ENCODE peak calls at places on chromosomes 5 and 9, in seven cellular contexts. Z, S, P, I, T, B and U are unnamed samples.

GRCh38 chr5:68722357-68722756 is 371.5 kb upstream of the SLC30A5 start:
- DNase-seq in S (no peak), I (no peak), P (no peak), B (no peak), Z (no peak), T (no peak), U (no peak)

GRCh38 chr5:103929310-103930003 is 366.9 kb upstream of the NUDT12 start:
- DNase-seq in T (no peak), B (no peak), Z (peak), S (no peak), P (no peak), I (no peak), U (no peak)

GRCh38 chr9:129278391-129279237 is 100.6 kb upstream of the IER5L start:
- DNase-seq in T (peak), I (no peak), P (no peak), S (no peak), Z (peak), B (no peak), U (no peak)

GRCh38 chr5:122937914-122938313 is 92.5 kb downstream of the SNX24 start:
- DNase-seq in T (no peak), Z (no peak), B (no peak), P (no peak), S (no peak), I (no peak), U (no peak)

GRCh38 chr5:149323235-149324205 is 21.8 kb upstream of the GRPEL2 start:
- DNase-seq in P (no peak), B (no peak), I (no peak), Z (peak), S (no peak), T (no peak), U (no peak)

GRCh38 chr9:92963831-92964606 is 16.7 kb downstream of the FGD3 start:
- DNase-seq in P (no peak), Z (no peak), I (no peak), S (no peak), B (no peak), T (no peak), U (no peak)

GRCh38 chr9:6899274-6899673 is 141.5 kb downstream of the KDM4C start:
- DNase-seq in B (no peak), T (no peak), P (no peak), S (no peak), I (no peak), Z (no peak), U (no peak)

GRCh38 chr5:52356311-52356918 is 431.3 kb upstream of the ITGA1 start:
- DNase-seq in B (no peak), Z (peak), T (peak), S (no peak), I (no peak), P (no peak), U (no peak)

GRCh38 chr5:8192840-8193239 is 323.9 kb downstream of the MTRR start:
- DNase-seq in S (no peak), P (no peak), I (no peak), T (no peak), B (no peak), Z (no peak), U (no peak)

GRCh38 chr5:75152861-75153260 is 83.8 kb downstream of the ANKRD31 start:
- DNase-seq in T (no peak), S (no peak), B (no peak), Z (peak), P (no peak), I (no peak), U (no peak)

GRCh38 chr5:179268966-179269693 is 76.1 kb downstream of the ADAMTS2 start:
- DNase-seq in P (no peak), Z (no peak), B (no peak), T (no peak), S (no peak), I (no peak), U (no peak)

GRCh38 chr5:149310947-149311675 is 34.2 kb upstream of the GRPEL2 start:
- DNase-seq in I (no peak), B (no peak), T (peak), S (no peak), P (no peak), Z (peak), U (no peak)

GRCh38 chr9:99013550-99013949 is 69.8 kb downstream of the COL15A1 start:
- DNase-seq in P (no peak), S (no peak), I (no peak), Z (no peak), T (no peak), B (no peak), U (no peak)

GRCh38 chr9:133000842-133001241 is 22.3 kb downstream of the GFI1B start:
- DNase-seq in T (no peak), Z (no peak), I (no peak), B (no peak), P (no peak), S (no peak), U (no peak)

GRCh38 chr9:129319938-129320481 is 141.9 kb upstream of the IER5L start:
- DNase-seq in S (no peak), B (no peak), T (no peak), I (no peak), Z (no peak), P (no peak), U (no peak)

GRCh38 chr5:78785454-78785853 is 136.9 kb upstream of the LHFPL2 start:
- DNase-seq in S (no peak), T (no peak), P (no peak), Z (no peak), I (no peak), B (no peak), U (no peak)

GRCh38 chr9:90964101-90965020 is 162.7 kb downstream of the SYK start:
- DNase-seq in S (peak), B (no peak), Z (no peak), I (no peak), P (no peak), T (no peak), U (no peak)

GRCh38 chr9:94867842-94868312 is 141.4 kb downstream of the AOPEP start:
- DNase-seq in I (peak), B (no peak), T (peak), S (peak), Z (peak), P (no peak), U (peak)

GRCh38 chr9:127838375-127839078 is 15.9 kb downstream of the ENG start:
- DNase-seq in Z (peak), T (peak), P (no peak), S (peak), B (no peak), I (peak), U (no peak)

GRCh38 chr9:70477146-70477745 is 62.8 kb upstream of the KLF9 start:
- DNase-seq in T (no peak), B (no peak), P (no peak), Z (peak), I (no peak), S (no peak), U (no peak)

GRCh38 chr5:50733737-50734136 is 67.3 kb downstream of the PARP8 start:
- DNase-seq in B (no peak), Z (no peak), I (no peak), T (no peak), P (no peak), S (no peak), U (no peak)

GRCh38 chr5:24714757-24715156 is 70.0 kb upstream of the CDH10 start:
- DNase-seq in B (no peak), I (no peak), Z (no peak), P (no peak), T (no peak), S (no peak), U (no peak)

GRCh38 chr5:61933787-61934626 is 372.0 kb upstream of the KIF2A start:
- DNase-seq in I (peak), P (no peak), S (no peak), T (peak), Z (peak), B (peak), U (peak)

GRCh38 chr9:108474356-108474755 is 381.4 kb downstream of the ACTL7B start:
- DNase-seq in P (no peak), I (no peak), T (no peak), S (no peak), B (no peak), Z (peak), U (no peak)

GRCh38 chr9:123338710-123339665 is 17.0 kb upstream of the CRB2 start:
- DNase-seq in S (no peak), B (no peak), Z (peak), P (no peak), I (no peak), T (no peak), U (no peak)

GRCh38 chr5:41821051-41821450 is 49.2 kb downstream of the OXCT1 start:
- DNase-seq in P (no peak), I (no peak), Z (no peak), T (no peak), B (no peak), S (no peak), U (no peak)

GRCh38 chr5:62695274-62695673 is 116.7 kb downstream of the LRRC70 start:
- DNase-seq in P (no peak), S (no peak), B (no peak), T (no peak), Z (no peak), I (no peak), U (no peak)

GRCh38 chr5:170076211-170076610 is 29.5 kb upstream of the FOXI1 start:
- DNase-seq in P (no peak), B (no peak), I (no peak), T (no peak), Z (peak), S (no peak), U (no peak)

GRCh38 chr5:168852329-168852728 is 273.2 kb upstream of the PANK3 start:
- DNase-seq in B (no peak), T (no peak), I (no peak), Z (no peak), S (no peak), P (no peak), U (no peak)

GRCh38 chr9:17793713-17794622 is 215.1 kb downstream of the SH3GL2 start:
- DNase-seq in I (no peak), P (no peak), S (no peak), B (no peak), T (peak), Z (peak), U (no peak)

GRCh38 chr9:29285818-29286217 is 1712.5 kb upstream of the C9orf72 start:
- DNase-seq in P (peak), B (no peak), T (peak), S (no peak), I (peak), Z (no peak), U (peak)